ENCODE peak calls at places on chromosomes 1 and 21, in five cellular contexts. One of them, this sample, is unnamed.

GRCh38 chr1:150309758-150310495 is 11.4 kb upstream of the PRPF3 start:
- DNase-seq in glutamatergic neuron: no peak
- DNase-seq in activated B cell treated with CpG ODN at 0.5 μM for 24 hours: no peak
- DNase-seq in retinal pigment epithelial cell: no peak
- DNase-seq in neural progenitor cell: no peak
- DNase-seq in this sample: no peak

GRCh38 chr1:240765732-240766363 is 153.9 kb upstream of the GREM2 start:
- DNase-seq in glutamatergic neuron: no peak
- DNase-seq in activated B cell treated with CpG ODN at 0.5 μM for 24 hours: no peak
- DNase-seq in retinal pigment epithelial cell: peak
- DNase-seq in neural progenitor cell: peak
- DNase-seq in this sample: no peak

GRCh38 chr1:210413951-210414350 is 85.2 kb downstream of the HHAT start:
- DNase-seq in glutamatergic neuron: no peak
- DNase-seq in activated B cell treated with CpG ODN at 0.5 μM for 24 hours: no peak
- DNase-seq in retinal pigment epithelial cell: no peak
- DNase-seq in neural progenitor cell: no peak
- DNase-seq in this sample: no peak

GRCh38 chr21:38839370-38839681 is 33.6 kb downstream of the ETS2 start:
- DNase-seq in glutamatergic neuron: no peak
- DNase-seq in activated B cell treated with CpG ODN at 0.5 μM for 24 hours: no peak
- DNase-seq in retinal pigment epithelial cell: no peak
- DNase-seq in neural progenitor cell: no peak
- DNase-seq in this sample: no peak

GRCh38 chr1:157652859-157653493 is 47.6 kb downstream of the FCRL3 start:
- DNase-seq in glutamatergic neuron: no peak
- DNase-seq in activated B cell treated with CpG ODN at 0.5 μM for 24 hours: no peak
- DNase-seq in retinal pigment epithelial cell: no peak
- DNase-seq in neural progenitor cell: no peak
- DNase-seq in this sample: no peak

GRCh38 chr1:22104865-22105437 is 37.9 kb downstream of the WNT4 start:
- DNase-seq in glutamatergic neuron: no peak
- DNase-seq in activated B cell treated with CpG ODN at 0.5 μM for 24 hours: no peak
- DNase-seq in retinal pigment epithelial cell: no peak
- DNase-seq in neural progenitor cell: no peak
- DNase-seq in this sample: no peak

GRCh38 chr1:24866211-24867063 is 63.6 kb downstream of the RUNX3 start:
- DNase-seq in glutamatergic neuron: no peak
- DNase-seq in activated B cell treated with CpG ODN at 0.5 μM for 24 hours: no peak
- DNase-seq in retinal pigment epithelial cell: no peak
- DNase-seq in neural progenitor cell: no peak
- DNase-seq in this sample: no peak

GRCh38 chr1:110638556-110638955 is 32.4 kb upstream of the KCNA2 start:
- DNase-seq in glutamatergic neuron: no peak
- DNase-seq in activated B cell treated with CpG ODN at 0.5 μM for 24 hours: no peak
- DNase-seq in retinal pigment epithelial cell: no peak
- DNase-seq in neural progenitor cell: no peak
- DNase-seq in this sample: no peak

GRCh38 chr1:180098242-180098995 is 56.2 kb upstream of the QSOX1 start:
- DNase-seq in glutamatergic neuron: no peak
- DNase-seq in activated B cell treated with CpG ODN at 0.5 μM for 24 hours: no peak
- DNase-seq in retinal pigment epithelial cell: peak
- DNase-seq in neural progenitor cell: no peak
- DNase-seq in this sample: no peak

GRCh38 chr21:36079671-36080070 is 9.8 kb downstream of the CBR1 start:
- DNase-seq in glutamatergic neuron: no peak
- DNase-seq in activated B cell treated with CpG ODN at 0.5 μM for 24 hours: no peak
- DNase-seq in retinal pigment epithelial cell: no peak
- DNase-seq in neural progenitor cell: no peak
- DNase-seq in this sample: no peak

GRCh38 chr1:240295811-240296210 is 204.1 kb downstream of the FMN2 start:
- DNase-seq in glutamatergic neuron: no peak
- DNase-seq in activated B cell treated with CpG ODN at 0.5 μM for 24 hours: no peak
- DNase-seq in retinal pigment epithelial cell: no peak
- DNase-seq in neural progenitor cell: no peak
- DNase-seq in this sample: no peak

GRCh38 chr21:33434770-33435360 is 31.7 kb downstream of the IFNGR2 start:
- DNase-seq in glutamatergic neuron: no peak
- DNase-seq in activated B cell treated with CpG ODN at 0.5 μM for 24 hours: no peak
- DNase-seq in retinal pigment epithelial cell: peak
- DNase-seq in neural progenitor cell: no peak
- DNase-seq in this sample: no peak

GRCh38 chr1:239563680-239564079 is 177.3 kb downstream of the CHRM3 start:
- DNase-seq in glutamatergic neuron: no peak
- DNase-seq in activated B cell treated with CpG ODN at 0.5 μM for 24 hours: no peak
- DNase-seq in retinal pigment epithelial cell: no peak
- DNase-seq in neural progenitor cell: no peak
- DNase-seq in this sample: no peak

GRCh38 chr1:243471754-243472725 is 216.2 kb downstream of the SDCCAG8 start:
- DNase-seq in glutamatergic neuron: no peak
- DNase-seq in activated B cell treated with CpG ODN at 0.5 μM for 24 hours: no peak
- DNase-seq in retinal pigment epithelial cell: no peak
- DNase-seq in neural progenitor cell: no peak
- DNase-seq in this sample: no peak

GRCh38 chr21:45166931-45167330 is 92.6 kb downstream of the ADARB1 start:
- DNase-seq in glutamatergic neuron: no peak
- DNase-seq in activated B cell treated with CpG ODN at 0.5 μM for 24 hours: no peak
- DNase-seq in retinal pigment epithelial cell: no peak
- DNase-seq in neural progenitor cell: no peak
- DNase-seq in this sample: no peak

DNA sequence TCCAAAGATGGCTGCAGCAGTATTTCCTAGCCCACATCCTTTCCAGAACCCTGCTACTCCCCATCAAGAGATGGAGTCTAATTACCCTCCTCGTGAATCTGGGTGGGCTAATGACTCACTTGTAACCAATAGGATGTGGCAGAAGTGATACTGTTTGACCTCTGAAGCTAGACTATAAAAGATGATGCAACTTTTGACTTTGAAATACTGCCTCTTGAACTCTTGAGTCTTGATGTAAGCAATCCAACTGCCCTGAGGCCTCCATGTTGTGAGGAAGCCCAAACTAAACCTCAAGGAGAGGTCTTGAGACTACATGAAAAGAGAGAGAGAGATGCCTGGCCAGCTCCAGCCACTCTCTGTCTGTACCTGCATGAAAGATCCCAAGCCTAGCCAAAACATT is 29.5 kb downstream of the LMO4 start:
- DNase-seq in glutamatergic neuron: no peak
- DNase-seq in activated B cell treated with CpG ODN at 0.5 μM for 24 hours: no peak
- DNase-seq in retinal pigment epithelial cell: no peak
- DNase-seq in neural progenitor cell: no peak
- DNase-seq in this sample: no peak
- TF ChIP-seq CTCF in glutamatergic neuron: no peak
- TF ChIP-seq CTCF in activated B cell treated with CpG ODN at 0.5 μM for 24 hours: no peak
- TF ChIP-seq CTCF in retinal pigment epithelial cell: no peak
- TF ChIP-seq CTCF in neural progenitor cell: no peak
- TF ChIP-seq CTCF in this sample: no peak

GRCh38 chr1:35646043-35646442 is 4.7 kb upstream of the PSMB2 start:
- DNase-seq in glutamatergic neuron: no peak
- DNase-seq in activated B cell treated with CpG ODN at 0.5 μM for 24 hours: no peak
- DNase-seq in retinal pigment epithelial cell: no peak
- DNase-seq in neural progenitor cell: no peak
- DNase-seq in this sample: no peak
- TF ChIP-seq CTCF in glutamatergic neuron: no peak
- TF ChIP-seq CTCF in activated B cell treated with CpG ODN at 0.5 μM for 24 hours: no peak
- TF ChIP-seq CTCF in retinal pigment epithelial cell: no peak
- TF ChIP-seq CTCF in neural progenitor cell: peak
- TF ChIP-seq CTCF in this sample: no peak

GRCh38 chr1:12621346-12622320 is 3.6 kb upstream of the DHRS3 start:
- DNase-seq in glutamatergic neuron: no peak
- DNase-seq in activated B cell treated with CpG ODN at 0.5 μM for 24 hours: no peak
- DNase-seq in retinal pigment epithelial cell: peak
- DNase-seq in neural progenitor cell: no peak
- DNase-seq in this sample: no peak

GRCh38 chr1:12618661-12619395 is 818 bp upstream of the DHRS3 start:
- DNase-seq in glutamatergic neuron: no peak
- DNase-seq in activated B cell treated with CpG ODN at 0.5 μM for 24 hours: peak
- DNase-seq in retinal pigment epithelial cell: peak
- DNase-seq in neural progenitor cell: peak
- DNase-seq in this sample: peak

GRCh38 chr1:12620931-12621330 is 2.9 kb upstream of the DHRS3 start:
- DNase-seq in glutamatergic neuron: no peak
- DNase-seq in activated B cell treated with CpG ODN at 0.5 μM for 24 hours: no peak
- DNase-seq in retinal pigment epithelial cell: no peak
- DNase-seq in neural progenitor cell: no peak
- DNase-seq in this sample: no peak

GRCh38 chr1:12619396-12620141 is 1.6 kb upstream of the DHRS3 start:
- DNase-seq in glutamatergic neuron: peak
- DNase-seq in activated B cell treated with CpG ODN at 0.5 μM for 24 hours: peak
- DNase-seq in retinal pigment epithelial cell: no peak
- DNase-seq in neural progenitor cell: peak
- DNase-seq in this sample: peak

GRCh38 chr1:12620142-12620865 is 2.3 kb upstream of the DHRS3 start:
- DNase-seq in glutamatergic neuron: no peak
- DNase-seq in activated B cell treated with CpG ODN at 0.5 μM for 24 hours: no peak
- DNase-seq in retinal pigment epithelial cell: no peak
- DNase-seq in neural progenitor cell: no peak
- DNase-seq in this sample: no peak
- TF ChIP-seq CTCF in glutamatergic neuron: peak
- TF ChIP-seq CTCF in activated B cell treated with CpG ODN at 0.5 μM for 24 hours: no peak
- TF ChIP-seq CTCF in retinal pigment epithelial cell: no peak
- TF ChIP-seq CTCF in neural progenitor cell: no peak
- TF ChIP-seq CTCF in this sample: no peak

DNA sequence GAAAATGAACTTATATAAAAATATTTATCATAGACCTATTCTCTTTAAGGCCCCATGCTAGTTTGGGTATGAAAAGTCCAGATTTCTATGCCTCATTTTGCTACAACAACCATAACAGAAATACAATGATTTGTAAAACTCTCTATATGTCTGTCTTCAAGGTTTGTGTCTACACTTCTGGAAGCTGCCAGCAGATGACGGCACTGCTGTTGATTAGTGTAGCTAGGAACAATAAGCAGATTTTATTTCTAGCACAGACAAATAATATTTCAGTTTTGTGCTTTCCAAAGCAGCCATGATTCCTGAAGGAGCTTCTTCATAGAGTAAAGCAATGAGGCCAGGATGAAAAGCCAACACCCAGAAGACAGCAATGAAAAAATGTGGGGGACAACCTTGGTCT is 779.6 kb upstream of the ADGRL2 start:
- DNase-seq in glutamatergic neuron: no peak
- DNase-seq in activated B cell treated with CpG ODN at 0.5 μM for 24 hours: no peak
- DNase-seq in retinal pigment epithelial cell: no peak
- DNase-seq in neural progenitor cell: no peak
- DNase-seq in this sample: no peak
- TF ChIP-seq CTCF in glutamatergic neuron: no peak
- TF ChIP-seq CTCF in activated B cell treated with CpG ODN at 0.5 μM for 24 hours: no peak
- TF ChIP-seq CTCF in retinal pigment epithelial cell: peak
- TF ChIP-seq CTCF in neural progenitor cell: no peak
- TF ChIP-seq CTCF in this sample: no peak

DNA sequence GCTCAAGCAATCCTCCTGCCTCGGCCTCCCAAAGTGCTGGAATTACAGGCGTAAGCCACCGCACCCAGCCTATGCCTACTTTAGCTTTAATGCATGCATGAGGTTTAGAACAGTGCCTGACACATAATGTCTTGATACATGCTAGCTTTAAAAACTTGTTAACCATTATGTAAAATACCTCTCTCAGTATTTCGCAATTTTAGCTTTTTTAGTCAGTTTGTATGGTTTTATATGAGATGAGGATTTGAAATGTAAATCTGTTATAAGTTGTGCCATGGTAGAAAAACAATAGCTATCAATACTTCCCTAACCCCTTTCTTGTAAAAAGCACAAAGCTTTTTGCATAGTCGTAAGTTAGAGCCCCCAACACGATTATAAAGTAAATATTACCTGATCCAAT is 4.7 kb upstream of the AKNAD1 start:
- DNase-seq in glutamatergic neuron: no peak
- DNase-seq in activated B cell treated with CpG ODN at 0.5 μM for 24 hours: no peak
- DNase-seq in retinal pigment epithelial cell: no peak
- DNase-seq in neural progenitor cell: no peak
- DNase-seq in this sample: no peak
- TF ChIP-seq CTCF in glutamatergic neuron: no peak
- TF ChIP-seq CTCF in activated B cell treated with CpG ODN at 0.5 μM for 24 hours: no peak
- TF ChIP-seq CTCF in retinal pigment epithelial cell: no peak
- TF ChIP-seq CTCF in neural progenitor cell: no peak
- TF ChIP-seq CTCF in this sample: no peak

DNA sequence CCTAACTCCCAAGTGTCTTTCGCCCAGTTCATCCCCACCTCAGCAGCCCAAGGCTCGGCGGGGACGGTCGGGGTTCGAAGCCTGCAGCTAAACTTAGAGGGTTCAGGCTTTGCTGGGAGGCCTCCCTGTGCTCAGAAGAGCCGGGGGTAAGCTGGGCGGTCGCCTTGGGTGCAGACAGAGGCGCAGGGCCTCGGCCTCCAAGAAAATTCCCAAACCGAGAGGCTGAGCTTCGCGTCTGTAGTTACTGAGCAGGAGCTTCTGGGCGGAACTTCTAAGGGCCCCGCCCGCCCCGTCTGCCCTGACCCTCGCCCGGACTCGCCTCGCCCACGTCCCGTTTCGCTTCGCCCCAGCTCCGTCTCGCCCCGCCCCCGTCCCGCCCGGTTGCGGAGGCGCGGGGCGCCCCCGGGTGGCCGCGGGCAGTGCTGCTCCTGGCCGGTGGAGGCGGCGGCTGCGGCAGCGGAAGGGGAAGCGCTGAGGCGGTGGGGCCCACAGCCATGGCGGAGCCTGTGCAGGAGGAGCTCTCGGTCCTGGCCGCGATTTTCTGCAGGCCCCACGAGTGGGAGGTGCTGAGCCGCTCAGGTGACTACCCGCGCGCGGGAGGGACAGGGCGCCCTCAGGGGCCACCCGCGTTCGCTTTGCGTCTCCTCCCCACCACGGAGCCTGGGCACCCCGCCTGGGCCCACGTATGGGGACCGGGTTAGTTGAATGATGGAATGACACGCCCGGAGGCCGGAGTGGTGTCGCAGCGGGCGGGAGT is at the start of gene RWDD3:
- DNase-seq in glutamatergic neuron: peak
- DNase-seq in activated B cell treated with CpG ODN at 0.5 μM for 24 hours: peak
- DNase-seq in retinal pigment epithelial cell: no peak
- DNase-seq in neural progenitor cell: peak
- DNase-seq in this sample: peak
- TF ChIP-seq CTCF in glutamatergic neuron: peak
- TF ChIP-seq CTCF in activated B cell treated with CpG ODN at 0.5 μM for 24 hours: peak
- TF ChIP-seq CTCF in retinal pigment epithelial cell: peak
- TF ChIP-seq CTCF in neural progenitor cell: peak
- TF ChIP-seq CTCF in this sample: peak

GRCh38 chr1:188463919-188464318 is 1635.2 kb downstream of the PLA2G4A start:
- DNase-seq in glutamatergic neuron: no peak
- DNase-seq in activated B cell treated with CpG ODN at 0.5 μM for 24 hours: no peak
- DNase-seq in retinal pigment epithelial cell: no peak
- DNase-seq in neural progenitor cell: no peak
- DNase-seq in this sample: no peak
- TF ChIP-seq CTCF in glutamatergic neuron: no peak
- TF ChIP-seq CTCF in activated B cell treated with CpG ODN at 0.5 μM for 24 hours: no peak
- TF ChIP-seq CTCF in retinal pigment epithelial cell: no peak
- TF ChIP-seq CTCF in neural progenitor cell: peak
- TF ChIP-seq CTCF in this sample: no peak